ENCODE peak calls at places on chromosomes 11 and 22, in five cellular contexts. R is Peyer's patch, N is prostate gland, Y is IMR-90, D is adrenal gland. Z is an unnamed sample.
A peak's percentile ranks its signal among the peaks of the same experiment; 100 is the strongest.

GRCh38 chr22:27267145-27267544 is 534.4 kb downstream of the MN1 start:
- DNase-seq in R (no peak), N (no peak), Y (no peak), D (no peak), Z (no peak)

GRCh38 chr11:117685566-117685965 is 111.5 kb downstream of the DSCAML1 start:
- DNase-seq in R (no peak), N (no peak), Y (no peak), D (no peak), Z (no peak)

GRCh38 chr11:10592331-10592730 is 23.9 kb upstream of the LYVE1 start:
- DNase-seq in R (no peak), N (no peak), Y (peak; percentile 96), D (no peak), Z (no peak)

GRCh38 chr11:70871881-70872280 is 380.5 kb downstream of the SHANK2 start:
- DNase-seq in R (no peak), N (no peak), Y (peak; percentile 30), D (peak; percentile 81), Z (no peak)

GRCh38 chr11:17460406-17460805 is 16.2 kb downstream of the ABCC8 start:
- DNase-seq in R (no peak), N (no peak), Y (no peak), D (no peak), Z (no peak)

GRCh38 chr11:36053901-36054300 is 110.0 kb downstream of the LDLRAD3 start:
- DNase-seq in R (no peak), N (no peak), Y (no peak), D (no peak), Z (no peak)

GRCh38 chr11:109145287-109145686 is 276.7 kb upstream of the C11orf87 start:
- DNase-seq in R (no peak), N (no peak), Y (no peak), D (no peak), Z (no peak)

GRCh38 chr22:19825016-19825339 is 29.7 kb downstream of the GNB1L start:
- DNase-seq in R (peak; percentile 36), N (no peak), Y (no peak), D (no peak), Z (no peak)

GRCh38 chr11:70016666-70017347 is 61.3 kb upstream of the ANO1 start:
- DNase-seq in R (no peak), N (no peak), Y (peak; percentile 78), D (no peak), Z (no peak)

GRCh38 chr11:68036717-68037239 is 2.0 kb upstream of the TCIRG1 start:
- DNase-seq in R (peak; percentile 85), N (no peak), Y (no peak), D (peak; percentile 76), Z (peak; percentile 64)

GRCh38 chr11:131464481-131464880 is 94.1 kb downstream of the NTM start:
- DNase-seq in R (no peak), N (no peak), Y (no peak), D (no peak), Z (no peak)

GRCh38 chr22:46574438-46574992 is 37.1 kb upstream of the CELSR1 start:
- DNase-seq in R (peak; percentile 33), N (no peak), Y (no peak), D (peak; percentile 8), Z (peak; percentile 76)

GRCh38 chr11:59783632-59784090 is 26.9 kb downstream of the MRPL16 start:
- DNase-seq in R (no peak), N (no peak), Y (no peak), D (no peak), Z (no peak)

GRCh38 chr11:111395081-111395480 is 16.0 kb upstream of the POU2AF1 start:
- DNase-seq in R (no peak), N (no peak), Y (no peak), D (no peak), Z (no peak)

GRCh38 chr11:1751521-1751921 is 1.1 kb upstream of the IFITM10 start:
- DNase-seq in R (no peak), N (no peak), Y (no peak), D (peak; percentile 35), Z (no peak)

GRCh38 chr11:134404485-134405341 is 7.3 kb downstream of the B3GAT1 start:
- DNase-seq in R (no peak), N (no peak), Y (no peak), D (no peak), Z (no peak)

GRCh38 chr11:65013692-65014145 is 241 bp upstream of the ARL2 start:
- DNase-seq in R (peak; percentile 96), N (peak; percentile 88), Y (peak; percentile 87), D (peak; percentile 92), Z (no peak)

GRCh38 chr22:47295982-47296381 is 533.5 kb downstream of the TBC1D22A start:
- DNase-seq in R (peak; percentile 19), N (no peak), Y (no peak), D (no peak), Z (peak; percentile 37)

GRCh38 chr22:42388130-42388797 is 43.9 kb downstream of the NFAM1 start:
- DNase-seq in R (no peak), N (no peak), Y (peak; percentile 17), D (no peak), Z (no peak)

GRCh38 chr11:10331548-10332289 is 26.8 kb downstream of the ADM start:
- DNase-seq in R (no peak), N (no peak), Y (no peak), D (no peak), Z (no peak)

GRCh38 chr22:35539910-35540599 is 576 bp upstream of the RASD2 start:
- DNase-seq in R (peak; percentile 76), N (peak; percentile 56), Y (peak; percentile 22), D (peak; percentile 48), Z (peak; percentile 89)

GRCh38 chr11:15603208-15603607 is 488.5 kb downstream of the INSC start:
- DNase-seq in R (no peak), N (no peak), Y (no peak), D (no peak), Z (peak; percentile 18)

GRCh38 chr11:128689946-128690745 is 3.7 kb upstream of the FLI1 start:
- DNase-seq in R (no peak), N (no peak), Y (no peak), D (no peak), Z (no peak)

GRCh38 chr11:20530942-20531703 is 68.3 kb upstream of the SLC6A5 start:
- DNase-seq in R (no peak), N (no peak), Y (no peak), D (no peak), Z (no peak)

GRCh38 chr11:24848857-24849256 is 352.0 kb downstream of the LUZP2 start:
- DNase-seq in R (no peak), N (no peak), Y (no peak), D (no peak), Z (no peak)

GRCh38 chr11:120024586-120024985 is 113.3 kb downstream of the TRIM29 start:
- DNase-seq in R (peak; percentile 14), N (no peak), Y (no peak), D (no peak), Z (no peak)

GRCh38 chr22:50456466-50457234 is 18.2 kb downstream of the SBF1 start:
- DNase-seq in R (no peak), N (no peak), Y (no peak), D (no peak), Z (no peak)
- TF ChIP-seq CTCF in R (peak; percentile 4), N (no peak), Y (peak; percentile 12), D (no peak), Z (no peak)

GRCh38 chr22:21980547-21980946 is 2.0 kb downstream of the TOP3B start:
- DNase-seq in R (no peak), N (no peak), Y (no peak), D (no peak), Z (no peak)

GRCh38 chr22:21975854-21976345 is 6.7 kb downstream of the TOP3B start:
- DNase-seq in R (no peak), N (no peak), Y (no peak), D (no peak), Z (no peak)

GRCh38 chr22:21978564-21979386 is 3.8 kb downstream of the TOP3B start:
- DNase-seq in R (no peak), N (no peak), Y (no peak), D (no peak), Z (no peak)

GRCh38 chr22:21975273-21975672 is 7.3 kb downstream of the TOP3B start:
- DNase-seq in R (no peak), N (no peak), Y (no peak), D (no peak), Z (no peak)

GRCh38 chr22:21977814-21978213 is 4.8 kb downstream of the TOP3B start:
- DNase-seq in R (no peak), N (no peak), Y (no peak), D (no peak), Z (no peak)
- H3K4me3 ChIP-seq in R (no peak overlapping the region), N (no peak overlapping the region), Y (no peak overlapping the region), D (no peak overlapping the region), Z (no peak overlapping the region)

GRCh38 chr11:3824714-3825472 is 15.9 kb downstream of the RHOG start:
- DNase-seq in R (peak; percentile 91), N (no peak), Y (no peak), D (no peak), Z (no peak)

GRCh38 chr11:3826721-3827120 is 14.0 kb downstream of the RHOG start:
- DNase-seq in R (no peak), N (no peak), Y (no peak), D (no peak), Z (no peak)

GRCh38 chr11:3823762-3824506 is 15.6 kb downstream of the PGAP2 start:
- DNase-seq in R (no peak), N (no peak), Y (no peak), D (no peak), Z (no peak)

GRCh38 chr11:3827434-3828186 is 13.1 kb downstream of the RHOG start:
- DNase-seq in R (no peak), N (no peak), Y (no peak), D (no peak), Z (no peak)

GRCh38 chr11:3825473-3826154 is 15.1 kb downstream of the RHOG start:
- DNase-seq in R (no peak), N (no peak), Y (no peak), D (no peak), Z (no peak)
- TF ChIP-seq POLR2A in R (no peak), N (no peak), Y (no peak), D (no peak), Z (no peak)

GRCh38 chr11:47000033-47000432 is 63.5 kb downstream of the CSTPP1 start:
- DNase-seq in R (no peak), N (no peak), Y (no peak), D (no peak), Z (no peak)

GRCh38 chr11:47003180-47003877 is 66.8 kb downstream of the CSTPP1 start:
- DNase-seq in R (no peak), N (no peak), Y (no peak), D (peak; percentile 90), Z (no peak)

GRCh38 chr11:47002366-47002765 is 65.8 kb downstream of the CSTPP1 start:
- DNase-seq in R (no peak), N (no peak), Y (no peak), D (no peak), Z (no peak)

GRCh38 chr11:46999217-46999616 is 62.7 kb downstream of the CSTPP1 start:
- DNase-seq in R (no peak), N (no peak), Y (no peak), D (no peak), Z (no peak)

DNA sequence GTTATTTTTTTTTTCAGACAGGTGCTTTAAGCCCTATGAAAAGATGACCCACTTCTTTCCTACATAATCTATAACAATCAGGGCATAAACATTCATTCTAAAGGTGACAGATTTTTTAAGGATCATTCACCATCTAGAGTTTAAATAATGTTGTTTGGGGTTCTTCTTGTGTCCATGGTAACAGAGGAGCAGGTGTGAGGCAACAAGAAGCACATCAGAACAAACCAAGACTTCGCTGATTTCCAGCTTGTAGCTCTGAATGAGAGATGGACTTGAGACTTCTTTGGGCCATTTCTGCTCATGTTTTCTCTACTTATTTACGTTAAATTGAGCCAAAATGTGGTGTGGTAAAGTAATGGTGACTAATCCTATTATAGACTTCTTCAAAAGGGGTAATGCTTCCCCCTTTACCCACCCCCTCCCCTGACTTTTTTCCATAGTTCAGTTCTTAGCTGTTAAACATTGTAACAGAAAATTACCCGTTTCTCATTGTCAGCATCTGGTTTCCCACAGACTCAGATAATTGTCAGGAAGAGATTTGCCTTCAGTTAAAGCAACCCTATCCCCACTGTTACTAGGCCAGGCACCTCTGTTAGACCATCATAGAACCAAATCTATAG is 65.2 kb downstream of the CSTPP1 start:
- DNase-seq in R (no peak), N (no peak), Y (peak; percentile 41), D (no peak), Z (no peak)
- TF ChIP-seq CTCF in R (no peak), N (no peak), Y (no peak), D (no peak), Z (no peak)

Z was measured in lower leg skin.